ENCODE peak calls at places on chromosomes 13 and 19, in ten cellular contexts. Q, E, K, P, I, T, F, H, W and L are unnamed samples.

GRCh38 chr19:47003611-47003935 is 16.1 kb upstream of the NPAS1 start:
- DNase-seq in Q (no peak), E (no peak), K (no peak), P (no peak), I (no peak), T (no peak), F (no peak), H (no peak), W (peak; percentile 67), L (no peak)

GRCh38 chr13:33182729-33183128 is 102.8 kb downstream of the STARD13 start:
- DNase-seq in Q (no peak), E (no peak), K (no peak), P (no peak), I (no peak), T (no peak), F (no peak), H (no peak), W (no peak), L (no peak)

GRCh38 chr13:60267498-60268202 is 103.9 kb upstream of the DIAPH3 start:
- DNase-seq in Q (no peak), E (no peak), K (no peak), P (no peak), I (peak; percentile 66), T (no peak), F (no peak), H (peak; percentile 52), W (no peak), L (no peak)

GRCh38 chr19:39672473-39672872 is 16.8 kb downstream of the LGALS16 start:
- DNase-seq in Q (no peak), E (no peak), K (no peak), P (no peak), I (no peak), T (no peak), F (no peak), H (no peak), W (no peak), L (no peak)

GRCh38 chr13:73874460-73874859 is 259.7 kb downstream of the KLF12 start:
- DNase-seq in Q (no peak), E (no peak), K (no peak), P (no peak), I (no peak), T (no peak), F (no peak), H (no peak), W (no peak), L (no peak)

GRCh38 chr19:5988520-5989387 is 10.8 kb upstream of the RANBP3 start:
- DNase-seq in Q (no peak), E (no peak), K (no peak), P (no peak), I (peak; percentile 65), T (no peak), F (no peak), H (no peak), W (no peak), L (no peak)

GRCh38 chr19:13024958-13025653 is 29.8 kb downstream of the NFIX start:
- DNase-seq in Q (no peak), E (no peak), K (no peak), P (peak; percentile 50), I (no peak), T (no peak), F (no peak), H (no peak), W (peak; percentile 65), L (no peak)

GRCh38 chr13:39505151-39505550 is 97.8 kb downstream of the LHFPL6 start:
- DNase-seq in Q (no peak), E (no peak), K (no peak), P (no peak), I (no peak), T (no peak), F (no peak), H (no peak), W (no peak), L (no peak)

GRCh38 chr19:50280983-50281382 is 48.2 kb downstream of the KCNC3 start:
- DNase-seq in Q (no peak), E (no peak), K (no peak), P (no peak), I (no peak), T (no peak), F (no peak), H (no peak), W (no peak), L (no peak)

GRCh38 chr13:102847272-102848234 is 1.7 kb downstream of the ERCC5 start:
- DNase-seq in Q (no peak), E (no peak), K (no peak), P (no peak), I (peak; percentile 81), T (peak; percentile 77), F (no peak), H (peak; percentile 47), W (no peak), L (no peak)

GRCh38 chr13:100356889-100357288 is 231.7 kb downstream of the GGACT start:
- DNase-seq in Q (no peak), E (no peak), K (no peak), P (no peak), I (no peak), T (no peak), F (no peak), H (no peak), W (no peak), L (no peak)

GRCh38 chr13:50320297-50320862 is 305.1 kb downstream of the KCNRG start:
- DNase-seq in Q (no peak), E (no peak), K (no peak), P (no peak), I (no peak), T (no peak), F (no peak), H (peak; percentile 68), W (no peak), L (peak; percentile 5)

GRCh38 chr13:76795701-76796695 is 90.2 kb downstream of the KCTD12 start:
- DNase-seq in Q (no peak), E (no peak), K (no peak), P (no peak), I (no peak), T (no peak), F (no peak), H (no peak), W (no peak), L (no peak)

GRCh38 chr19:39126312-39126561 is 651 bp downstream of the PAK4 start:
- DNase-seq in Q (no peak), E (no peak), K (no peak), P (no peak), I (no peak), T (no peak), F (no peak), H (no peak), W (no peak), L (no peak)

GRCh38 chr13:110326263-110326904 is 19.3 kb downstream of the COL4A2 start:
- DNase-seq in Q (no peak), E (no peak), K (no peak), P (no peak), I (no peak), T (no peak), F (no peak), H (no peak), W (no peak), L (no peak)

GRCh38 chr13:26584713-26585112 is 27.2 kb downstream of the WASF3 start:
- DNase-seq in Q (no peak), E (no peak), K (no peak), P (no peak), I (no peak), T (no peak), F (no peak), H (no peak), W (no peak), L (no peak)

GRCh38 chr19:56069642-56070041 is 51.5 kb downstream of the ZNF787 start:
- DNase-seq in Q (no peak), E (no peak), K (no peak), P (no peak), I (no peak), T (no peak), F (no peak), H (no peak), W (no peak), L (no peak)

GRCh38 chr13:91236942-91237341 is 110.5 kb upstream of the MIR17HG start:
- DNase-seq in Q (no peak), E (no peak), K (no peak), P (no peak), I (no peak), T (no peak), F (no peak), H (no peak), W (no peak), L (no peak)

GRCh38 chr13:99528547-99528946 is 27.3 kb downstream of the TM9SF2 start:
- DNase-seq in Q (no peak), E (no peak), K (no peak), P (no peak), I (peak; percentile 69), T (no peak), F (no peak), H (peak; percentile 19), W (no peak), L (no peak)

GRCh38 chr19:1860133-1860775 is 3.1 kb downstream of the KLF16 start:
- DNase-seq in Q (no peak), E (no peak), K (peak; percentile 34), P (peak; percentile 60), I (peak; percentile 81), T (no peak), F (no peak), H (peak; percentile 25), W (peak; percentile 79), L (peak; percentile 68)

GRCh38 chr19:2394669-2395292 is 32.6 kb downstream of the TIMM13 start:
- DNase-seq in Q (no peak), E (no peak), K (no peak), P (no peak), I (no peak), T (no peak), F (no peak), H (no peak), W (no peak), L (no peak)

GRCh38 chr13:28583661-28584091 is 75.3 kb upstream of the POMP start:
- DNase-seq in Q (no peak), E (no peak), K (no peak), P (peak; percentile 23), I (no peak), T (no peak), F (no peak), H (no peak), W (no peak), L (no peak)

GRCh38 chr13:87058786-87059329 is 612.3 kb upstream of the SLITRK5 start:
- DNase-seq in Q (no peak), E (no peak), K (no peak), P (no peak), I (no peak), T (no peak), F (no peak), H (no peak), W (no peak), L (no peak)

GRCh38 chr19:6278740-6279619 is 795 bp downstream of the MLLT1 start:
- DNase-seq in Q (no peak), E (no peak), K (peak; percentile 56), P (no peak), I (peak; percentile 61), T (no peak), F (no peak), H (no peak), W (no peak), L (peak; percentile 31)

GRCh38 chr13:38262211-38262610 is 87.4 kb upstream of the UFM1 start:
- DNase-seq in Q (no peak), E (no peak), K (no peak), P (no peak), I (no peak), T (no peak), F (no peak), H (no peak), W (no peak), L (no peak)

GRCh38 chr19:31312004-31312403 is 37.2 kb downstream of the TSHZ3 start:
- DNase-seq in Q (no peak), E (peak; percentile 26), K (no peak), P (no peak), I (no peak), T (no peak), F (no peak), H (no peak), W (no peak), L (peak; percentile 47)

GRCh38 chr13:113915786-113916329 is 52.0 kb upstream of the GAS6 start:
- DNase-seq in Q (no peak), E (no peak), K (no peak), P (no peak), I (no peak), T (no peak), F (no peak), H (no peak), W (peak; percentile 29), L (no peak)

GRCh38 chr13:98900442-98900841 is 77.4 kb downstream of the DOCK9 start:
- DNase-seq in Q (no peak), E (no peak), K (no peak), P (no peak), I (no peak), T (no peak), F (no peak), H (no peak), W (no peak), L (no peak)